ENCODE peak calls at places on chromosome 11, in four cellular contexts. One of them, this sample, is unnamed.

GRCh38 chr11:44189986-44190882 is 94.8 kb downstream of the EXT2 start:
- DNase-seq in bronchial epithelial cell: no peak
- DNase-seq in tibial artery: no peak
- DNase-seq in HL-60: no peak
- DNase-seq in this sample: no peak

GRCh38 chr11:82988936-82989627 is 82.6 kb downstream of the RAB30 start:
- DNase-seq in tibial artery: no peak
- DNase-seq in bronchial epithelial cell: no peak
- DNase-seq in HL-60: no peak
- DNase-seq in this sample: no peak

GRCh38 chr11:60363542-60364525 is 14.5 kb upstream of the MS4A7 start:
- DNase-seq in bronchial epithelial cell: peak; percentile 57
- DNase-seq in HL-60: peak; percentile 83
- DNase-seq in tibial artery: no peak
- DNase-seq in this sample: peak; percentile 46

GRCh38 chr11:66081505-66081904 is 11.4 kb downstream of the PACS1 start:
- DNase-seq in HL-60: no peak
- DNase-seq in tibial artery: peak; percentile 69
- DNase-seq in bronchial epithelial cell: peak; percentile 91
- DNase-seq in this sample: peak; percentile 68

GRCh38 chr11:19933801-19934488 is 221.3 kb downstream of the NAV2 start:
- DNase-seq in HL-60: no peak
- DNase-seq in tibial artery: no peak
- DNase-seq in bronchial epithelial cell: no peak
- DNase-seq in this sample: no peak

GRCh38 chr11:2287102-2287501 is 14.6 kb downstream of the C11orf21 start:
- DNase-seq in tibial artery: peak; percentile 31
- DNase-seq in bronchial epithelial cell: no peak
- DNase-seq in HL-60: no peak
- DNase-seq in this sample: no peak

GRCh38 chr11:204587-205109 is 2.6 kb downstream of the BET1L start:
- DNase-seq in bronchial epithelial cell: no peak
- DNase-seq in tibial artery: no peak
- DNase-seq in HL-60: no peak
- DNase-seq in this sample: no peak

GRCh38 chr11:66854729-66855211 is 2.1 kb upstream of the LRFN4 start:
- DNase-seq in tibial artery: peak; percentile 59
- DNase-seq in HL-60: no peak
- DNase-seq in bronchial epithelial cell: no peak
- DNase-seq in this sample: no peak

GRCh38 chr11:76265771-76266241 is 59.5 kb upstream of the WNT11 start:
- DNase-seq in bronchial epithelial cell: no peak
- DNase-seq in tibial artery: peak; percentile 81
- DNase-seq in HL-60: no peak
- DNase-seq in this sample: no peak

GRCh38 chr11:94747136-94748110 is 20.7 kb upstream of the AMOTL1 start:
- DNase-seq in tibial artery: no peak
- DNase-seq in bronchial epithelial cell: peak; percentile 100
- DNase-seq in HL-60: no peak
- DNase-seq in this sample: no peak

GRCh38 chr11:65685981-65686380 is 23.3 kb upstream of the RELA start:
- DNase-seq in HL-60: no peak
- DNase-seq in tibial artery: no peak
- DNase-seq in bronchial epithelial cell: no peak
- DNase-seq in this sample: no peak

GRCh38 chr11:75602916-75603315 is 40.9 kb downstream of the SERPINH1 start:
- DNase-seq in bronchial epithelial cell: no peak
- DNase-seq in HL-60: no peak
- DNase-seq in tibial artery: no peak
- DNase-seq in this sample: no peak

GRCh38 chr11:73972620-73973449 is 9.8 kb downstream of the UCP2 start:
- DNase-seq in tibial artery: no peak
- DNase-seq in HL-60: peak; percentile 29
- DNase-seq in bronchial epithelial cell: no peak
- DNase-seq in this sample: no peak

GRCh38 chr11:84866922-84867321 is 760.2 kb downstream of the DLG2 start:
- DNase-seq in bronchial epithelial cell: no peak
- DNase-seq in HL-60: no peak
- DNase-seq in tibial artery: no peak
- DNase-seq in this sample: no peak

GRCh38 chr11:45026835-45027234 is 76.2 kb upstream of the TP53I11 start:
- DNase-seq in tibial artery: no peak
- DNase-seq in HL-60: no peak
- DNase-seq in bronchial epithelial cell: no peak
- DNase-seq in this sample: no peak

GRCh38 chr11:15199693-15200092 is 85.0 kb downstream of the INSC start:
- DNase-seq in tibial artery: peak; percentile 72
- DNase-seq in HL-60: no peak
- DNase-seq in bronchial epithelial cell: peak; percentile 82
- DNase-seq in this sample: no peak

GRCh38 chr11:10456519-10456918 is 1.5 kb downstream of the AMPD3 start:
- DNase-seq in bronchial epithelial cell: no peak
- DNase-seq in tibial artery: no peak
- DNase-seq in HL-60: no peak
- DNase-seq in this sample: peak; percentile 49

GRCh38 chr11:18743365-18743764 is 17.4 kb upstream of the IGSF22 start:
- DNase-seq in bronchial epithelial cell: no peak
- DNase-seq in tibial artery: no peak
- DNase-seq in HL-60: no peak
- DNase-seq in this sample: no peak

GRCh38 chr11:20647976-20648565 is 21.3 kb upstream of the NELL1 start:
- DNase-seq in tibial artery: no peak
- DNase-seq in HL-60: no peak
- DNase-seq in bronchial epithelial cell: peak; percentile 57
- DNase-seq in this sample: no peak

GRCh38 chr11:12989428-12990242 is 19.5 kb upstream of the RASSF10 start:
- DNase-seq in bronchial epithelial cell: peak; percentile 92
- DNase-seq in HL-60: no peak
- DNase-seq in tibial artery: no peak
- DNase-seq in this sample: no peak

GRCh38 chr11:35112846-35113105 is 26.2 kb upstream of the CD44 start:
- DNase-seq in tibial artery: no peak
- DNase-seq in bronchial epithelial cell: no peak
- DNase-seq in HL-60: no peak
- DNase-seq in this sample: no peak

GRCh38 chr11:8906629-8907028 is 4.4 kb upstream of the AKIP1 start:
- DNase-seq in HL-60: no peak
- DNase-seq in tibial artery: no peak
- DNase-seq in bronchial epithelial cell: peak; percentile 91
- DNase-seq in this sample: no peak

GRCh38 chr11:133515075-133515474 is 17.2 kb downstream of the OPCML start:
- DNase-seq in HL-60: no peak
- DNase-seq in tibial artery: no peak
- DNase-seq in bronchial epithelial cell: no peak
- DNase-seq in this sample: no peak

GRCh38 chr11:47233989-47234668 is 14.5 kb downstream of the ACP2 start:
- DNase-seq in tibial artery: no peak
- DNase-seq in bronchial epithelial cell: peak; percentile 72
- DNase-seq in HL-60: no peak
- DNase-seq in this sample: no peak

GRCh38 chr11:116903139-116903538 is 65.7 kb upstream of the APOA1 start:
- DNase-seq in tibial artery: no peak
- DNase-seq in HL-60: no peak
- DNase-seq in bronchial epithelial cell: no peak
- DNase-seq in this sample: no peak
- TF ChIP-seq CTCF in tibial artery: no peak
- TF ChIP-seq CTCF in HL-60: no peak
- TF ChIP-seq CTCF in bronchial epithelial cell: no peak
- TF ChIP-seq CTCF in this sample: no peak

GRCh38 chr11:102318469-102318868 is 1.2 kb downstream of the BIRC3 start:
- DNase-seq in bronchial epithelial cell: no peak
- DNase-seq in HL-60: no peak
- DNase-seq in tibial artery: no peak
- DNase-seq in this sample: no peak

GRCh38 chr11:102319544-102319943 is 2.3 kb downstream of the BIRC3 start:
- DNase-seq in bronchial epithelial cell: no peak
- DNase-seq in tibial artery: no peak
- DNase-seq in HL-60: no peak
- DNase-seq in this sample: no peak

GRCh38 chr11:102322560-102322959 is 5.3 kb downstream of the BIRC3 start:
- DNase-seq in HL-60: no peak
- DNase-seq in tibial artery: no peak
- DNase-seq in bronchial epithelial cell: no peak
- DNase-seq in this sample: no peak

GRCh38 chr11:102320166-102320565 is 2.9 kb downstream of the BIRC3 start:
- DNase-seq in HL-60: no peak
- DNase-seq in bronchial epithelial cell: no peak
- DNase-seq in tibial artery: no peak
- DNase-seq in this sample: no peak

GRCh38 chr11:102320679-102321078 is 3.4 kb downstream of the BIRC3 start:
- DNase-seq in bronchial epithelial cell: no peak
- DNase-seq in tibial artery: no peak
- DNase-seq in HL-60: no peak
- DNase-seq in this sample: no peak
- H3K4me3 ChIP-seq in bronchial epithelial cell: no peak overlapping the region
- H3K4me3 ChIP-seq in tibial artery: no peak overlapping the region
- H3K4me3 ChIP-seq in HL-60: no peak overlapping the region
- H3K4me3 ChIP-seq in this sample: peak overlapping the region; percentile 68

DNA sequence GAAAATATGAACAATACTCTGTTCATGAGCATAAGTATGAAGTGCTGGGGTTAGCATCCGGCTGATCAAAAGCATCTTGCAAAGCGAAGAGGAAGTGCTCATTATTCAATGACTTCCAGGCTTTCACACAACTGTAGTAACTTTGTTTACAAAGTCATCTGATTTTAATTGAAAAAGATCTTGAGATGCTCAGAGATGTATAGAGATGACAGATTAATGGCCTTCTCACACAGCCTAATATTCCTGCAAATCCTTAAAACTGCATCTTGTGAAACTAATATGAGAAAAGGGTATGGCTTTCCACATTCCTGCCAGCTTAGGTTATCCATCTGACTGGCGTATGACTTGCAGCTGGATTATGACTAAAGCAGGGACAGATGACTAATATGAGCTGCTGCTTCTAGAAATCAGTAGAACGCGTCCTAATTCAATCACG is 125.4 kb downstream of the CASP12 start:
- DNase-seq in tibial artery: no peak
- DNase-seq in bronchial epithelial cell: peak; percentile 97
- DNase-seq in HL-60: no peak
- DNase-seq in this sample: no peak
- H3K27me3 ChIP-seq in tibial artery: no peaks in the 10 kb centered on the region
- H3K27me3 ChIP-seq in bronchial epithelial cell: no peaks in the 10 kb centered on the region
- H3K27me3 ChIP-seq in HL-60: no peaks in the 10 kb centered on the region
- H3K27me3 ChIP-seq in this sample: no peaks in the 10 kb centered on the region

GRCh38 chr11:120273432-120273831 is 33.5 kb downstream of the POU2F3 start:
- DNase-seq in tibial artery: no peak
- DNase-seq in HL-60: no peak
- DNase-seq in bronchial epithelial cell: peak; percentile 49
- DNase-seq in this sample: no peak
- TF ChIP-seq CTCF in tibial artery: no peak
- TF ChIP-seq CTCF in HL-60: no peak
- TF ChIP-seq CTCF in bronchial epithelial cell: no peak
- TF ChIP-seq CTCF in this sample: no peak

DNA sequence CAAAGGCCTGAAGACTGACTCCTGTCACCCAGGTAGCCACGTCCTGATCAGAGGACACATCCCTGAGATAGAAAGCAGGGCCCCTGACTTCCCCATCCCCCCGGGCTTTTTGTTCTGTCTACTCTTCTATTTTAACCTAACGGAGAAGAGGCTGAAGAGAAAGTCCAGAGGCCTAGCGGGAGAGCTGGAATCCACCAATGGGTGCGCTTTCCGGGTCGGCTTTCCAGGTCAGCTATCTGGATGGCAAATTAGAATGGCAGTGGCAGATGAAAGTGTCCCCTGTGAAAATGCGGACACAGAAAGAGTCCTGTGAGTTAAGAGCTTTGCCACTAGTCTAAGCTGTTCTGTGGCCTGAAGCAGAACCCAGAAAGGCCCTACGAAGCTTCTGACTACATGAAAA is 13.1 kb upstream of the SERPING1 start:
- DNase-seq in tibial artery: no peak
- DNase-seq in bronchial epithelial cell: no peak
- DNase-seq in HL-60: no peak
- DNase-seq in this sample: no peak
- H3K4me3 ChIP-seq in tibial artery: no peak overlapping the region
- H3K4me3 ChIP-seq in bronchial epithelial cell: no peak overlapping the region
- H3K4me3 ChIP-seq in HL-60: no peak overlapping the region
- H3K4me3 ChIP-seq in this sample: no peak overlapping the region

GRCh38 chr11:112665291-112665690 is 295.9 kb upstream of the NCAM1 start:
- DNase-seq in bronchial epithelial cell: no peak
- DNase-seq in tibial artery: no peak
- DNase-seq in HL-60: no peak
- DNase-seq in this sample: no peak

GRCh38 chr11:112662554-112662953 is 298.7 kb upstream of the NCAM1 start:
- DNase-seq in bronchial epithelial cell: no peak
- DNase-seq in HL-60: no peak
- DNase-seq in tibial artery: no peak
- DNase-seq in this sample: no peak

GRCh38 chr11:112663947-112664634 is 297.1 kb upstream of the NCAM1 start:
- DNase-seq in tibial artery: no peak
- DNase-seq in HL-60: no peak
- DNase-seq in bronchial epithelial cell: no peak
- DNase-seq in this sample: no peak

GRCh38 chr11:112661571-112661970 is 299.6 kb upstream of the NCAM1 start:
- DNase-seq in bronchial epithelial cell: no peak
- DNase-seq in HL-60: no peak
- DNase-seq in tibial artery: no peak
- DNase-seq in this sample: no peak

DNA sequence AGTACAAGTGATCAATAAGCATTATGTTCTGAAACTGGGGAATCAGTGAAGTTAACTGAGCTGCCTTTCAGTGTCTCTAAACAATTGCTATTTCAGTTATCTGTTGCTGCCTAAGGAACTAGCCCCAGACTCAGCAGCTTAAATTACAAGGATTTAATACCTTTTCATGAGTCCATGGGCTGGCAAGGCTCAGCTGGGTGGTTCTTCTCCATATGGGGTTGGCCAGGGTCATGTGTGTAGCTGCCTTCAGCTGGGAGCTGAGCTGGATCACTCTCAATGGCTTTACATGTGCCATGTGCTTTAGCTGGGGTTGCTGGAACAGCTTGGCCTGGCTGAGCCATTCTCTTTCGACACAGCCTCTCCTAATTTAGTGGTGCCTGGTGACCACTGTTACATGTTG is 295.0 kb upstream of the NCAM1 start:
- DNase-seq in HL-60: no peak
- DNase-seq in bronchial epithelial cell: no peak
- DNase-seq in tibial artery: no peak
- DNase-seq in this sample: no peak
- H3K27me3 ChIP-seq in HL-60: peaks cover 4% of the 10 kb centered on the region
- H3K27me3 ChIP-seq in bronchial epithelial cell: no peaks in the 10 kb centered on the region
- H3K27me3 ChIP-seq in tibial artery: peaks cover 9% of the 10 kb centered on the region
- H3K27me3 ChIP-seq in this sample: no peaks in the 10 kb centered on the region

GRCh38 chr11:118485273-118485672 is 42.0 kb upstream of the TTC36 start:
- DNase-seq in HL-60: no peak
- DNase-seq in tibial artery: no peak
- DNase-seq in bronchial epithelial cell: no peak
- DNase-seq in this sample: no peak
- TF ChIP-seq CTCF in HL-60: no peak
- TF ChIP-seq CTCF in tibial artery: no peak
- TF ChIP-seq CTCF in bronchial epithelial cell: no peak
- TF ChIP-seq CTCF in this sample: no peak

This sample was measured in GM06990.